ENCODE peak calls at places on chromosome 1, in ten cellular contexts. H is transverse colon; O is brain microvascular endothelial cell; T is WTC11; A is NB4; U is left lung; G is GM20000; D is CD8-positive, alpha-beta T cell; Q is nephron progenitor cell; N is dorsolateral prefrontal cortex. E is an unnamed sample.

GRCh38 chr1:179588425-179589024 is 3.1 kb upstream of the TDRD5 start:
- DNase-seq in H (no peak), O (no peak), T (no peak), A (no peak), U (no peak), G (peak; percentile 15), D (no peak), Q (no peak), N (no peak), E (no peak)

GRCh38 chr1:209207126-209207700 is 376.3 kb upstream of the CAMK1G start:
- DNase-seq in H (no peak), O (no peak), T (no peak), A (no peak), U (no peak), G (no peak), D (no peak), Q (no peak), N (no peak), E (no peak)

GRCh38 chr1:160130939-160131338 is 15.4 kb downstream of the ATP1A2 start:
- DNase-seq in H (no peak), O (no peak), T (no peak), A (no peak), U (no peak), G (no peak), D (no peak), Q (no peak), N (no peak), E (no peak)

GRCh38 chr1:33169290-33170055 is 12.4 kb downstream of the TRIM62 start:
- DNase-seq in H (no peak), O (peak; percentile 42), T (no peak), A (no peak), U (no peak), G (no peak), D (no peak), Q (no peak), N (peak; percentile 47), E (peak; percentile 26)

GRCh38 chr1:61453111-61453961 is 271.6 kb downstream of the TM2D1 start:
- DNase-seq in H (peak; percentile 85), O (peak; percentile 96), T (peak; percentile 80), A (peak; percentile 84), U (peak; percentile 88), G (peak; percentile 56), D (peak; percentile 67), Q (peak; percentile 67), N (peak; percentile 80), E (peak; percentile 91)

GRCh38 chr1:160411231-160411630 is 10.9 kb downstream of the VANGL2 start:
- DNase-seq in H (no peak), O (no peak), T (no peak), A (no peak), U (no peak), G (no peak), D (no peak), Q (no peak), N (no peak), E (no peak)

GRCh38 chr1:193463518-193463917 is 277.1 kb upstream of the B3GALT2 start:
- DNase-seq in H (no peak), O (no peak), T (no peak), A (no peak), U (no peak), G (no peak), D (no peak), Q (no peak), N (no peak), E (no peak)

GRCh38 chr1:29193879-29194455 is 12.3 kb upstream of the SRSF4 start:
- DNase-seq in H (no peak), O (no peak), T (no peak), A (no peak), U (peak; percentile 13), G (no peak), D (no peak), Q (no peak), N (peak; percentile 13), E (no peak)

GRCh38 chr1:151820940-151821339 is 10.7 kb downstream of the RORC start:
- DNase-seq in H (no peak), O (no peak), T (no peak), A (no peak), U (no peak), G (no peak), D (no peak), Q (no peak), N (no peak), E (no peak)

GRCh38 chr1:119160851-119161250 is 20.4 kb upstream of the WARS2 start:
- DNase-seq in H (no peak), O (peak; percentile 33), T (no peak), A (no peak), U (no peak), G (no peak), D (no peak), Q (no peak), N (no peak), E (no peak)

GRCh38 chr1:18535391-18536210 is 54.9 kb downstream of the KLHDC7A start:
- DNase-seq in H (peak; percentile 63), O (no peak), T (no peak), A (no peak), U (no peak), G (no peak), D (no peak), Q (no peak), N (peak; percentile 10), E (no peak)

GRCh38 chr1:15075812-15076211 is 77.7 kb upstream of the TMEM51 start:
- DNase-seq in H (no peak), O (no peak), T (no peak), A (no peak), U (no peak), G (no peak), D (no peak), Q (no peak), N (no peak), E (no peak)

GRCh38 chr1:30411206-30411605 is 312.2 kb downstream of the MATN1 start:
- DNase-seq in H (no peak), O (no peak), T (no peak), A (no peak), U (peak; percentile 1), G (no peak), D (no peak), Q (no peak), N (no peak), E (no peak)

GRCh38 chr1:64082459-64082858 is 121.0 kb upstream of the UBE2U start:
- DNase-seq in H (no peak), O (peak; percentile 79), T (no peak), A (peak; percentile 1), U (no peak), G (no peak), D (no peak), Q (no peak), N (no peak), E (no peak)

DNA sequence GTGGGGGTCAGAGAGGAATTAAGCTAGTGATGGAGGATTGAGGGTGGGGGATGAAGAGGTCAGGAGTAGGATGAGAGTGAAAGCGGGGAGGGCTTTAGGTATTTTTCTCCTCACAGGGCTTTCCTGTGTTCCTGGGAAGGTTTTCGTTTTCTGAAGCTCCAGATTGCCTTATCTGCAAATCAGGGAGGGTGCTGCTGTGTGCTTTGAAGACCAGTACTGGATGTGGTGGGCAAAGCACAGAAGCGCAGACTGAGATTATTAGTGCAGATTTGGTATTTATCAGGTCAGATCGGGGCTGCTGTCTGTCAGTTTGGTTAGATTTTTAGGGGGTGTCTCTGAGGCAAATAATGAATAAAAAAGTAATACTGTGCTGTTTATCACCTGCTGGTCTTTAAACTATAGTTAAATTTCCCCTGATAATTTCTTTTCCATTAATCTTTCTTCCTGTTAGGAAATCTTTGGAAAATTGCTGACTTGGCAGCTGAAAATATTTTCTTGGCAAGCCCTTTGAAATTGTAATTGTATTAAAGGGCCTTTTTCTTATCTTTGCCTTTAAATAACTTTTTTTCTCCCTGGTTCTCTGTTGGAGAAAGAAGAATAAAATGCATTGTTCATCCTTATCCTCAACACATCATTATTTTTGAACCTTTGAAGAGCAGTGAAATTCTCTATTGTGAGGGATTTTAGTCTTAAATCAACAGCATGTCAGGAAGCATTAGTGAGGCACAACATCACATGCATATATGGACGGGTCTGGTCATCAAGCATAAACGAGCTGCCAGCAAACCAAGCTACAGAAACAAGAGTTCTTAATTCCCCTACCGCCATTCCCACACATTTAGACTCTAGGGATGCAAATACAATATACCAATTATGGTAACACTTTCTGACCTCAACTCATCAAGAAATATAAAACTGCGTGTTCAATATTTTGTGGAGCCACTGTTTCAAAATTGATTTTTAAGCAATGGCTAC is 139.6 kb downstream of the S1PR1 start:
- DNase-seq in H (no peak), O (no peak), T (no peak), A (no peak), U (no peak), G (no peak), D (no peak), Q (no peak), N (no peak), E (no peak)
- TF ChIP-seq CTCF in H (no peak), O (no peak), T (no peak), A (no peak), U (no peak), G (no peak), D (no peak), Q (no peak), N (no peak), E (no peak)

GRCh38 chr1:215888159-215888558 is 321.1 kb downstream of the KCTD3 start:
- DNase-seq in H (no peak), O (no peak), T (no peak), A (no peak), U (no peak), G (no peak), D (no peak), Q (no peak), N (no peak), E (no peak)
- TF ChIP-seq CTCF in H (no peak), O (no peak), T (no peak), A (no peak), U (no peak), G (no peak), D (no peak), Q (no peak), N (no peak), E (no peak)

DNA sequence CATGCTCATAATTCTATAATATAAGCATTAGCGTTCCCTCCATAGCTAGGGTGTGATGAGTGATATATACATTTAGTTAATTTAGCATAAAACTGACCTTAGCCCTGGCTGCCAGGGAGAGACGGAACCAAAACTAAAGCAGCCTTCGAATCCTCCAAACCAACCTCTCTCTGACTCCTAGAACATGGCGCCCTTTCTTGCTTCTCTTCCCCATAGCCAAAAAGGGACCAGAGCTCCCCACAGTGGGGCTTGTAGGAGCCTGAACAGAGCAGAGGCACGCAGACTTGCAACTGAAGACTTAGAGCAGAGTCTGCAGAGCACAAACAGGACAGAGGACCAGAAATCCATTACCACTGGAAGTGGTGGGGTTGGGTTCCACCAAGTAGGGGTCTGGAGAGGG is 17.7 kb downstream of the IRF2BP2 start:
- DNase-seq in H (no peak), O (no peak), T (no peak), A (peak; percentile 32), U (no peak), G (no peak), D (no peak), Q (no peak), N (no peak), E (no peak)
- TF ChIP-seq CTCF in H (no peak), O (no peak), T (no peak), A (no peak), U (no peak), G (no peak), D (no peak), Q (no peak), N (no peak), E (no peak)

DNA sequence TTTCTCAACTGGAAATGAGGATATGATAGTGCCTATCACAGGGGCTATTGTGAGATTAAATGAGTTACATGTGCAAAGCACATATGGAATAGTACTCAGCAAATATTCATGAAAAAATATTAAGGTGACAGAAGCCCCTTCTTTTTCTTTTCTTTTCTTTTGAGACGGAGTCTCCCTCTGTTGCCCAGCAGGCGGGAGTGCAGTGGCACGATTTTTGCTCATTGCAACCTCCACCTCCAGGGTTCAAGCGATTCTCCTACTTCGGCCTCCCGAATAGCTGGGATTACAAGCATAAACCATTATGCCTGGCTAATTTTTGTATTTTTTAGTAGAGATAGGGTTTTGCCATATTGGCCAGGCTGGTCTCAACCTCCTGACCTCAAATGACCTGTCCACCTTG is 139.4 kb downstream of the HIVEP3 start:
- DNase-seq in H (no peak), O (no peak), T (no peak), A (peak; percentile 36), U (no peak), G (no peak), D (no peak), Q (no peak), N (no peak), E (no peak)
- TF ChIP-seq CTCF in H (no peak), O (peak; percentile 47), T (no peak), A (peak; percentile 40), U (no peak), G (no peak), D (no peak), Q (no peak), N (peak; percentile 23), E (no peak)